ENCODE peak calls at places on chromosomes 1 and 21, in nine cellular contexts. R is effector memory CD8-positive, alpha-beta T cell; B is HEK293T; Z is posterior cingulate gyrus; X is brain microvascular endothelial cell; M is neural crest cell; Y is heart right ventricle; C is GM23248; P is activated gamma-delta T cell treated with Interleukin-2 at 50 U/mL for 16 hours. T is an unnamed sample.

GRCh38 chr1:33180226-33181037 is 1.4 kb downstream of the TRIM62 start:
- DNase-seq in Y (peak), B (peak), X (peak), Z (peak), P (peak), R (peak), C (peak), M (peak), T (peak)

GRCh38 chr1:10968411-10968826 is 44.0 kb upstream of the TARDBP start:
- DNase-seq in R (no peak), X (no peak), B (no peak), M (no peak), P (no peak), Z (no peak), Y (no peak), C (no peak), T (no peak)

GRCh38 chr1:94298861-94299260 is 61.5 kb upstream of the ARHGAP29 start:
- DNase-seq in P (no peak), C (peak), B (no peak), Y (no peak), M (no peak), R (no peak), Z (no peak), X (no peak), T (no peak)

GRCh38 chr1:46315669-46316403 is 12.3 kb downstream of the UQCRH start:
- DNase-seq in Y (no peak), R (no peak), C (peak), M (no peak), P (no peak), B (no peak), Z (no peak), X (peak), T (no peak)

GRCh38 chr1:193062698-193063463 is 3.5 kb downstream of the RO60 start:
- DNase-seq in P (no peak), C (peak), X (no peak), B (no peak), Z (no peak), Y (no peak), R (no peak), M (no peak), T (no peak)

GRCh38 chr1:169892176-169892818 is 1.4 kb downstream of the SCYL3 start:
- DNase-seq in M (no peak), R (no peak), X (no peak), B (no peak), P (no peak), C (no peak), Y (no peak), Z (no peak), T (no peak)

GRCh38 chr1:19477284-19478240 is 7.8 kb downstream of the CAPZB start:
- DNase-seq in B (no peak), R (peak), Z (no peak), C (no peak), M (no peak), Y (no peak), P (peak), X (no peak), T (no peak)

GRCh38 chr1:10253755-10254154 is 43.4 kb downstream of the KIF1B start:
- DNase-seq in C (peak), R (no peak), Y (no peak), M (no peak), P (no peak), B (peak), X (peak), Z (no peak), T (peak)

GRCh38 chr21:43767980-43768867 is 7.9 kb downstream of the CSTB start:
- DNase-seq in Y (no peak), M (no peak), C (peak), X (peak), B (no peak), Z (no peak), R (no peak), P (no peak), T (no peak)

GRCh38 chr1:155179107-155180031 is 5.7 kb downstream of the TRIM46 start:
- DNase-seq in P (no peak), M (no peak), X (no peak), Z (no peak), Y (no peak), C (no peak), R (no peak), B (no peak), T (no peak)

GRCh38 chr1:162629651-162630050 is 2.6 kb upstream of the DDR2 start:
- DNase-seq in P (no peak), Z (no peak), R (no peak), X (peak), M (no peak), C (peak), Y (no peak), B (no peak), T (no peak)

GRCh38 chr1:99457381-99458165 is 188.3 kb upstream of the PALMD start:
- DNase-seq in P (no peak), R (no peak), X (peak), B (no peak), Y (no peak), Z (peak), C (peak), M (no peak), T (no peak)

GRCh38 chr1:220928725-220929297 is 49.6 kb downstream of the HLX start:
- DNase-seq in X (no peak), M (no peak), R (no peak), Y (no peak), Z (no peak), C (peak), B (no peak), P (no peak), T (no peak)

GRCh38 chr1:15128520-15129313 is 24.8 kb upstream of the TMEM51 start:
- DNase-seq in Y (peak), B (peak), C (peak), X (peak), Z (peak), R (peak), M (peak), P (peak), T (no peak)

GRCh38 chr1:167648978-167649752 is 19.1 kb downstream of the RCSD1 start:
- DNase-seq in P (no peak), R (no peak), Z (no peak), Y (no peak), M (no peak), X (no peak), C (no peak), B (no peak), T (no peak)

GRCh38 chr1:92934395-92935378 is 26.6 kb downstream of the DIPK1A start:
- DNase-seq in C (peak), R (no peak), Y (peak), X (peak), Z (no peak), B (no peak), P (no peak), M (no peak), T (no peak)

GRCh38 chr1:60826320-60827094 is 255.9 kb upstream of the NFIA start:
- DNase-seq in B (no peak), P (no peak), C (no peak), X (no peak), R (no peak), Y (no peak), Z (no peak), M (no peak), T (no peak)

GRCh38 chr1:99728494-99729235 is 37.8 kb downstream of the FRRS1 start:
- DNase-seq in R (no peak), B (peak), M (no peak), C (peak), X (peak), Z (no peak), P (no peak), Y (no peak), T (no peak)

GRCh38 chr1:77978293-77978968 is 441 bp downstream of the FUBP1 start:
- DNase-seq in R (peak), X (peak), P (peak), C (peak), Y (no peak), Z (peak), B (peak), M (peak), T (peak)

GRCh38 chr1:21468597-21468996 is 28.7 kb downstream of the NBPF3 start:
- DNase-seq in B (no peak), P (no peak), X (peak), C (peak), Y (no peak), Z (no peak), M (no peak), R (no peak), T (no peak)

GRCh38 chr1:230359992-230360391 is 66.1 kb downstream of the PGBD5 start:
- DNase-seq in R (no peak), Y (no peak), X (no peak), C (peak), Z (no peak), P (no peak), B (no peak), M (no peak), T (no peak)

GRCh38 chr1:158799689-158800088 is 18.7 kb upstream of the OR6N2 start:
- DNase-seq in R (no peak), X (no peak), Y (no peak), P (no peak), Z (no peak), C (no peak), M (no peak), B (no peak), T (no peak)

GRCh38 chr1:3577300-3577699 is 34.0 kb downstream of the MEGF6 start:
- DNase-seq in B (no peak), M (no peak), Z (peak), P (no peak), X (peak), Y (no peak), R (no peak), C (peak), T (peak)

GRCh38 chr21:42300045-42300583 is 15.1 kb downstream of the TFF3 start:
- DNase-seq in M (no peak), B (no peak), R (no peak), X (no peak), Y (no peak), C (no peak), P (no peak), Z (no peak), T (no peak)

GRCh38 chr1:175129182-175129581 is 61.5 kb downstream of the TNN start:
- DNase-seq in Y (no peak), X (no peak), P (no peak), C (peak), Z (no peak), M (no peak), R (no peak), B (no peak), T (no peak)

GRCh38 chr1:232886304-232886703 is 64.1 kb upstream of the NTPCR start:
- DNase-seq in Y (no peak), C (no peak), B (no peak), Z (no peak), P (no peak), R (no peak), M (no peak), X (no peak), T (no peak)

GRCh38 chr21:34890724-34891609 is 158.1 kb downstream of the RUNX1 start:
- DNase-seq in C (peak), Z (no peak), B (no peak), Y (no peak), R (no peak), X (peak), P (no peak), M (peak), T (no peak)